ENCODE peak calls at places on chromosome 11, in six cellular contexts. Z, W, S, I, T and Y are unnamed samples.

GRCh38 chr11:69492201-69492991 is 10.9 kb downstream of the LINC01488 start:
- DNase-seq in Z (no peak), I (no peak), T (no peak), W (no peak), S (no peak), Y (no peak)

GRCh38 chr11:69252494-69252845 is 41.5 kb upstream of the MYEOV start:
- DNase-seq in W (no peak), Z (no peak), T (no peak), S (no peak), I (no peak), Y (no peak)

GRCh38 chr11:109435121-109435742 is 13.2 kb downstream of the C11orf87 start:
- DNase-seq in S (no peak), I (no peak), T (no peak), W (no peak), Z (no peak), Y (no peak)

GRCh38 chr11:22928207-22928917 is 68.1 kb upstream of the CCDC179 start:
- DNase-seq in I (no peak), Z (no peak), S (no peak), T (no peak), W (no peak), Y (no peak)

GRCh38 chr11:111173221-111173620 is 72.3 kb upstream of the POU2AF2 start:
- DNase-seq in Z (no peak), W (no peak), T (no peak), S (no peak), I (no peak), Y (no peak)

GRCh38 chr11:108319541-108320145 is 96.8 kb downstream of the ATM start:
- DNase-seq in S (no peak), W (no peak), T (no peak), I (no peak), Z (no peak), Y (no peak)

GRCh38 chr11:2587132-2587930 is 112.5 kb downstream of the KCNQ1OT1 start:
- DNase-seq in S (no peak), I (no peak), Z (no peak), T (no peak), W (no peak), Y (no peak)

GRCh38 chr11:129436573-129436972 is 60.9 kb downstream of the BARX2 start:
- DNase-seq in T (no peak), Z (no peak), I (no peak), S (no peak), W (no peak), Y (no peak)

DNA sequence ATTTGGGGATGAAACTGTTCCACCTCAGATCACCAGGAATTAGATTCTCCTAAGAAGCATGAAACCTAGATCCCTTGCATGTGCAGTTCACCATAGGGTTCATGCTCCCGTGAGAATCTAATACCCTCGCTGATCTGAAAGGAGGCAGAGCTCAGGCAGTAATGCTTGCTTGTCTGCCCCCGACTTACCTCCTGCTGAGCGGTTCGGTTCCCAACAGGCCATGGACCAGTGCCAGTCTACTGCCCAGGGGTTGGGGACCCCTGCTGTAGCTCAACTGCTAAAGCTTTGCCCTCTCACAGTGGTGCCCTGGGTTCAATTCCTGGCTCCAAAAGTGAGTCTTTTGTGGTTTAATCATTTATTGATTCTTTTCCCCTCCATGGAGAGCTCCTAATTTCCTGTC is 3.4 kb downstream of the JAML start:
- DNase-seq in W (no peak), I (no peak), Z (no peak), S (no peak), T (no peak), Y (no peak)
- H3K27me3 ChIP-seq in W (peaks cover 27% of the 10 kb centered on the region), I (peaks cover 6% of the 10 kb centered on the region), Z (no peaks in the 10 kb centered on the region), S (peaks cover 29% of the 10 kb centered on the region), T (no peaks in the 10 kb centered on the region), Y (no peaks in the 10 kb centered on the region)

GRCh38 chr11:63569570-63569969 is 6.4 kb upstream of the PLAAT2 start:
- DNase-seq in S (no peak), T (no peak), W (no peak), Z (no peak), I (no peak), Y (no peak)

GRCh38 chr11:63574856-63575602 is 11.8 kb upstream of the PLAAT2 start:
- DNase-seq in W (no peak), I (peak; percentile 62), S (no peak), T (no peak), Z (no peak), Y (peak; percentile 68)

GRCh38 chr11:63572026-63572688 is 9.0 kb upstream of the PLAAT2 start:
- DNase-seq in W (no peak), T (no peak), I (no peak), S (no peak), Z (no peak), Y (no peak)

DNA sequence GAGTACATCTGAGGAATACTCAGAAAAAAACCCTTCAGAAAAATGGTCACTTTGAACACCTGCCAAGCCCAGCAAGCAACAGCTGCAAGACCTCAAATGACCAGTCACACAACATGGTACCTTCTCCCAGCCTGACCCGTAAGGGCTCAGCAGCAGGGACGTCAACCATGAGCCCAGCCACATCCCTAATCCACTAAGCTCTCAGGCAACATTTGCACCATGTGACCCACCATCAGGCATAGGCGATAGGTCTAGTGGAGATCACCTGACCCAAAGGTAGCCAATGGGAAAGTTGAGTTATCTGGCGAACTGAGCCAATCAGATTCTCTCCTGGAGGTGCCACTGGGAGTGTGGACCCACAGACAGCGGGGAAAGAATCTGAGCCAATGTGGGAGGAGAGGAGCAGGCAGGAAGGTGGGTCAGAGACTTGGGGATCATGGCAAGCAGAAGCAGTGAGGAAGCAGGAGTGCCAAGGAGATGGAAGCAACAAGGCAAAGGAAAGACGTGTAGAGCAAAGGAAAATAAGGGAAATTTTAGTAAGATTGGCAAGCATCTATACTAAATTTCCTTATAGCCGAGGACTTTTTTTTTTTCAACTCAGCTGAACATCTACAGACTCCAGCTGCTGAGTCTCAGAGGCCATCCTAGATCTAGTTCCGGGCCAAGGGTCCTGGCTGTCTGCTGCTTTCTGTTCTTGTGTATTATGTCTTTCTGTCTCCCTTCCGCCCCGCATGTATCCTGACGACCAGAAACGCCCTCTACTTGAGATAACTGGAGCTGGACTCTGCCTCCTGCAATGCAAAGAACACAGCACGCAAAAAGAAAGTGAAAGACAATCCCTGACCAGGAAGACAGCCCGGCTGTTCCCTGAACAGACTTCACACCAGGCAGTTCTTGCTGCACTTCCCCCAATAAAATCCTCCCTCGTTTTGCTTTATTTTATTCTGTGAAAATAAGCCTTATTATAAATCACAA is 11.0 kb upstream of the PLAAT2 start:
- DNase-seq in S (peak; percentile 80), T (no peak), W (peak; percentile 34), I (peak; percentile 34), Z (peak; percentile 25), Y (peak; percentile 67)
- H3K4me3 ChIP-seq in S (peak overlapping the region; percentile 40), T (no peak overlapping the region), W (no peak overlapping the region), I (peak overlapping the region; percentile 56), Z (peak overlapping the region; percentile 21), Y (peak overlapping the region; percentile 23)

GRCh38 chr11:57237204-57237681 is at the start of gene APLNR:
- DNase-seq in W (peak; percentile 52), Z (no peak), I (no peak), T (no peak), S (no peak), Y (no peak)
- H3K27me3 ChIP-seq in W (no peaks in the 10 kb centered on the region), Z (peaks cover under 1% of the 10 kb centered on the region), I (no peaks in the 10 kb centered on the region), T (no peaks in the 10 kb centered on the region), S (no peaks in the 10 kb centered on the region), Y (no peaks in the 10 kb centered on the region)

DNA sequence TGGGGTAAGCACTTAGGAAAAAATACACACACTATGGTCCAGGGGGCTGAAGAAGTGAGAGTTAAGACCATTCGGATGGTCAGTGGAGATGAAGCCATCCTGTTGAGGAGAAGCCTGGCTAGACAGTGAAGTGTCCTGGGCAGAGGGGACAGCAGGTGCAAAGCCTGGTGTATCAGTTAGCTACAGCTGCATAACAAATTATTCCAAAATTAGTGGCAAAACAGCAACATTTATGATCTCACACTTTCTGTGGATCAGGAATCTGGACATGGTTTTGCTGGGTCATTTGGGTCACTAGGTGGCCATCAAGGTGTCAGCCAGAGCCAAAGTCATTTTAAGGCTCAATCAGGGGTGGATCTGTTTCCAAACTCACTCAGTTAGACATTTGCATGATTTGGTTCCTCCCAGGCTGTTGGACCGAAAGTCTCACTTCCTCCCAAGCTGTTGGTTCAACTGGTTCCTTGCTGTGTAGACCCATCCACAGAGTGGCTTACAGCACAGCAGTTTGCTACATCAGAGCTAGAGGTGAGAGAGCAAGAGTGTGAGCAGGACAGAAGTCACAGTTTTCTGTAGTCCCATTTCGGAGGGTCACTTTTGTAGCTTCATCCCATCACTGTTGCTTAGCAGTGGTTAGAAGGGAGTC is 80.1 kb upstream of the ALX4 start:
- DNase-seq in I (no peak), S (no peak), Z (no peak), W (no peak), T (no peak), Y (no peak)
- H3K4me3 ChIP-seq in I (no peak overlapping the region), S (no peak overlapping the region), Z (no peak overlapping the region), W (no peak overlapping the region), T (no peak overlapping the region), Y (no peak overlapping the region)

GRCh38 chr11:17414992-17415391 is 26.5 kb upstream of the KCNJ11 start:
- DNase-seq in W (no peak), Z (no peak), I (no peak), S (no peak), T (no peak), Y (no peak)

GRCh38 chr11:17413414-17414316 is 25.2 kb upstream of the KCNJ11 start:
- DNase-seq in S (no peak), T (no peak), W (no peak), I (no peak), Z (no peak), Y (no peak)

GRCh38 chr11:17415523-17416104 is 27.2 kb upstream of the KCNJ11 start:
- DNase-seq in Z (no peak), T (no peak), S (no peak), W (no peak), I (peak; percentile 88), Y (no peak)

GRCh38 chr11:17412488-17413180 is 24.2 kb upstream of the KCNJ11 start:
- DNase-seq in Z (no peak), S (no peak), W (no peak), I (no peak), T (peak; percentile 56), Y (no peak)

DNA sequence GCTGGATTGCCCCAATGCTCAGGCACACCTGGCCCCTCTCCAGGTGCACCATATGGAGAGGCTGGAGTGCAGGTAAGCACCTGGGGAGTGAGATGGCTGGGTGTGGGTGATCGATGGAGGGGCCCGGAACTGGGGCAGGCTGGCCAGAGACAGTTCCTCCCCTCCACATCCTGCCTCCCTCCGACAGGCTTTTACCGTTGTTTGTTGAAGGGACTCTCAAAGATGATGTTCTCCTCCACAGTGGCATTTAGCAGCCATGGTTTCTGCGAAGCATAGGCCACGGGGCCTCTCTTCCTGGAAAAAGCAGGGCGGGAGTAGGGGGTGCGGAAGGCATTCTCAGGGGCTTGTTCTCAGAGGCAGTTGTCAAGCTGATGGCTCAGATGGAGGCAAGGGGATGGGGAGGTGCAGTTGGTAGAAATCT is 25.9 kb upstream of the KCNJ11 start:
- DNase-seq in S (no peak), I (no peak), Z (no peak), T (no peak), W (no peak), Y (no peak)
- H3K27me3 ChIP-seq in S (no peaks in the 10 kb centered on the region), I (no peaks in the 10 kb centered on the region), Z (no peaks in the 10 kb centered on the region), T (no peaks in the 10 kb centered on the region), W (no peaks in the 10 kb centered on the region), Y (no peaks in the 10 kb centered on the region)

GRCh38 chr11:72584293-72584921 is 89.8 kb downstream of the PDE2A start:
- DNase-seq in I (peak; percentile 41), W (peak; percentile 9), Z (peak; percentile 48), S (no peak), T (no peak), Y (no peak)
- H3K4me3 ChIP-seq in I (no peak overlapping the region), W (peak overlapping the region; percentile 2), Z (peak overlapping the region; percentile 36), S (no peak overlapping the region), T (no peak overlapping the region), Y (no peak overlapping the region)

GRCh38 chr11:72411623-72412532 is 22.5 kb downstream of the CLPB start:
- DNase-seq in Z (no peak), T (no peak), S (no peak), W (no peak), I (no peak), Y (no peak)
- H3K27me3 ChIP-seq in Z (no peaks in the 10 kb centered on the region), T (no peaks in the 10 kb centered on the region), S (no peaks in the 10 kb centered on the region), W (no peaks in the 10 kb centered on the region), I (no peaks in the 10 kb centered on the region), Y (no peaks in the 10 kb centered on the region)